ENCODE peak calls at places on chromosomes 2 and 18, in six cellular contexts. N is astrocyte, T is neuronal stem cell, M is endothelial cell of umbilical vein, X is IMR-90, L is GM12878. A is an unnamed sample.

GRCh38 chr2:161796192-161796591 is 172.0 kb downstream of the SLC4A10 start:
- DNase-seq in M (no peak), N (no peak), T (no peak), X (no peak), L (no peak), A (no peak)

GRCh38 chr18:49844903-49845302 is 31.6 kb upstream of the ACAA2 start:
- DNase-seq in N (no peak), T (no peak), L (no peak), X (no peak), M (no peak), A (no peak)

GRCh38 chr2:238644095-238645081 is 203.5 kb upstream of the TWIST2 start:
- DNase-seq in N (peak; percentile 82), X (peak; percentile 86), T (no peak), L (no peak), M (peak; percentile 61), A (peak; percentile 87)

GRCh38 chr2:68994864-68995263 is 18.1 kb upstream of the ANTXR1 start:
- DNase-seq in M (no peak), X (peak; percentile 33), L (no peak), T (no peak), N (peak; percentile 93), A (no peak)

GRCh38 chr2:85017436-85018048 is 46.6 kb downstream of the KCMF1 start:
- DNase-seq in T (no peak), M (peak; percentile 61), L (no peak), N (no peak), X (peak; percentile 36), A (no peak)

GRCh38 chr2:158953926-158954763 is 14.3 kb upstream of the TANC1 start:
- DNase-seq in M (peak; percentile 91), X (peak; percentile 89), L (no peak), N (peak; percentile 91), T (no peak), A (peak; percentile 89)

GRCh38 chr2:98412751-98413445 is 31.8 kb upstream of the INPP4A start:
- DNase-seq in T (peak; percentile 54), M (peak; percentile 87), N (peak; percentile 20), X (peak; percentile 55), L (peak; percentile 54), A (peak; percentile 76)

GRCh38 chr2:177772529-177772928 is 300.0 kb downstream of the PDE11A start:
- DNase-seq in N (peak; percentile 13), M (peak; percentile 60), L (no peak), T (no peak), X (peak; percentile 30), A (no peak)

GRCh38 chr2:232230557-232230956 is 148.0 kb upstream of the ALPP start:
- DNase-seq in T (peak; percentile 15), L (no peak), X (peak; percentile 17), N (no peak), M (no peak), A (no peak)

GRCh38 chr2:30666307-30666874 is 140.9 kb downstream of the CAPN13 start:
- DNase-seq in M (peak; percentile 57), X (peak; percentile 99), N (peak; percentile 97), L (peak; percentile 32), T (no peak), A (peak; percentile 62)

GRCh38 chr2:38214209-38214717 is 138.3 kb upstream of the CYP1B1 start:
- DNase-seq in T (peak; percentile 14), N (no peak), X (no peak), M (no peak), L (no peak), A (peak; percentile 8)

GRCh38 chr2:219253753-219254589 is at the start of gene TUBA4A:
- DNase-seq in N (peak; percentile 18), M (peak; percentile 67), L (no peak), X (peak; percentile 37), T (peak; percentile 39), A (peak; percentile 97)

GRCh38 chr2:152611458-152612231 is 105.6 kb downstream of the PRPF40A start:
- DNase-seq in T (no peak), L (peak; percentile 64), X (peak; percentile 80), M (peak; percentile 56), N (peak; percentile 69), A (no peak)

GRCh38 chr2:201964631-201965206 is 68.9 kb upstream of the FZD7 start:
- DNase-seq in X (no peak), N (peak; percentile 45), M (no peak), L (no peak), T (no peak), A (no peak)

GRCh38 chr2:47007826-47008225 is 92.2 kb upstream of the MCFD2 start:
- DNase-seq in M (no peak), N (no peak), L (no peak), X (no peak), T (no peak), A (peak; percentile 23)

GRCh38 chr2:15189236-15189635 is 371.9 kb downstream of the NBAS start:
- DNase-seq in X (peak; percentile 26), L (no peak), M (no peak), T (no peak), N (no peak), A (peak; percentile 86)

GRCh38 chr18:80157708-80158343 is 48.8 kb downstream of the ADNP2 start:
- DNase-seq in N (peak; percentile 29), L (peak; percentile 27), X (peak; percentile 74), T (peak; percentile 63), M (peak; percentile 70), A (peak; percentile 87)

GRCh38 chr18:2997846-2998599 is 14.9 kb downstream of the LPIN2 start:
- DNase-seq in L (no peak), T (no peak), X (no peak), N (peak; percentile 25), M (no peak), A (peak; percentile 78)

GRCh38 chr2:15939556-15939853 is 845 bp upstream of the MYCN start:
- DNase-seq in N (no peak), M (no peak), L (no peak), T (no peak), X (no peak), A (peak; percentile 93)

GRCh38 chr18:54075681-54076080 is 148.8 kb downstream of the MBD2 start:
- DNase-seq in N (no peak), X (no peak), M (no peak), L (no peak), T (no peak), A (no peak)

GRCh38 chr2:1823187-1824169 is 79.2 kb upstream of the PXDN start:
- DNase-seq in L (no peak), M (no peak), X (no peak), T (no peak), N (no peak), A (peak; percentile 81)

GRCh38 chr2:54615832-54616534 is 107.5 kb upstream of the EML6 start:
- DNase-seq in T (no peak), M (no peak), N (no peak), X (no peak), L (no peak), A (no peak)

GRCh38 chr2:54613794-54614257 is 109.6 kb upstream of the EML6 start:
- DNase-seq in T (no peak), N (peak; percentile 83), L (no peak), M (peak; percentile 94), X (peak; percentile 84), A (no peak)

GRCh38 chr2:54614815-54615214 is 108.6 kb upstream of the EML6 start:
- DNase-seq in X (no peak), T (no peak), N (no peak), L (no peak), M (no peak), A (no peak)

GRCh38 chr2:54611830-54612545 is 111.5 kb upstream of the EML6 start:
- DNase-seq in X (no peak), N (no peak), T (no peak), M (no peak), L (no peak), A (no peak)

DNA sequence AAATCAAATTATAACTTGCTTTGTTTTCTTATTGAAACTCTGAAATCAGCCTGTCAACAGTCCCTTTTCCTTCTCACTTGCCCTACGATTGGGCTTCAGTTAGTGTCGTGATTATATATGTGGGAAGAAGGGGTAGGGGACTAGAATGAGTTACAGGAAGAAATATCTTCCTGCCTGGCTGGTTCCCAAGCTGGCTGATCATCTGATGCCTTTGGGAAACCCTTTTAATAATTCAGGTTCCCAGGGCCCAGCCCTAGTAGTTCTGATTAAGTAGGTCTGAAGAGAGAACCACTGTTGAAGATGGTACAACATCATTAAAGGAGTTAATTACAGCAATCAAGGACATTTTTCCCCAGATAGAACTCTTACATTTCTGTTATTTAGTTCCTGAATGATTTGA is 110.1 kb upstream of the EML6 start:
- DNase-seq in T (no peak), X (peak; percentile 21), L (no peak), M (peak; percentile 88), N (no peak), A (no peak)
- H3K4me2 ChIP-seq in T (no peak overlapping the region), X (no peak overlapping the region), L (no peak overlapping the region), M (peak overlapping the region; percentile 74), N (peak overlapping the region; percentile 65), A (peak overlapping the region; percentile 38)

DNA sequence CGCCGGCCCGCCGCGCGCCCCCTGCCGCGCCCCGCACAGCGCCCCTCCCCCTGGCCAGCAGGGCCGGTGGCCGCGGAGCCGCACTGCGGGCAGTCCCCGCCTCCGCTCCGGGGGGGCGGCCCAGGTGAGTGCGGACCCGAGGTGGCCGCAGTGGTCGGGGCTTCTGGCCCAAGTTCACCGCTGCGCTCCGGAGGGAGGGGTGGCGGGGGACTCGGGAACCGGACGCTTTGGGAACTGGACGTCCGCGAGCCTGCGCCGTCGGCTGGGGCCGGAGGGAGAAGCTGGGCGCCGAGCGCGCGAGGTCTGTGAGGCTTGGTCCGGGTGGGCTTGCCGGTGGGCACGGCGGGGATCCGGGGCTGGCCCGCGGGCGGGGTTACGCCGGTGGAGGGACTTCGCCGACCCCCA is 587 bp upstream of the LDLRAD4 start:
- DNase-seq in T (no peak), N (no peak), L (no peak), X (no peak), M (peak; percentile 15), A (no peak)
- H3K4me1 ChIP-seq in T (peaks cover 16% of the 10 kb centered on the region), N (peaks cover 31% of the 10 kb centered on the region), L (no peaks in the 10 kb centered on the region), X (peaks cover 2% of the 10 kb centered on the region), M (peaks cover 6% of the 10 kb centered on the region), A (no peaks in the 10 kb centered on the region)

GRCh38 chr18:8958660-8959059 is 143.8 kb upstream of the NDUFV2 start:
- DNase-seq in N (no peak), T (no peak), M (no peak), L (no peak), X (no peak), A (no peak)
- H3K4me2 ChIP-seq in N (no peak overlapping the region), T (no peak overlapping the region), M (no peak overlapping the region), L (no peak overlapping the region), X (no peak overlapping the region), A (no peak overlapping the region)

GRCh38 chr18:7754258-7754657 is 187.1 kb downstream of the PTPRM start:
- DNase-seq in N (no peak), M (no peak), L (no peak), X (peak; percentile 34), T (no peak), A (peak; percentile 48)

GRCh38 chr18:7754725-7755181 is 187.6 kb downstream of the PTPRM start:
- DNase-seq in M (no peak), L (no peak), T (peak; percentile 12), X (peak; percentile 17), N (no peak), A (no peak)

GRCh38 chr18:7758764-7759163 is 191.6 kb downstream of the PTPRM start:
- DNase-seq in X (no peak), T (no peak), N (no peak), L (no peak), M (no peak), A (no peak)

GRCh38 chr18:7755753-7756475 is 188.8 kb downstream of the PTPRM start:
- DNase-seq in X (peak; percentile 31), M (peak; percentile 62), N (no peak), L (no peak), T (no peak), A (no peak)

DNA sequence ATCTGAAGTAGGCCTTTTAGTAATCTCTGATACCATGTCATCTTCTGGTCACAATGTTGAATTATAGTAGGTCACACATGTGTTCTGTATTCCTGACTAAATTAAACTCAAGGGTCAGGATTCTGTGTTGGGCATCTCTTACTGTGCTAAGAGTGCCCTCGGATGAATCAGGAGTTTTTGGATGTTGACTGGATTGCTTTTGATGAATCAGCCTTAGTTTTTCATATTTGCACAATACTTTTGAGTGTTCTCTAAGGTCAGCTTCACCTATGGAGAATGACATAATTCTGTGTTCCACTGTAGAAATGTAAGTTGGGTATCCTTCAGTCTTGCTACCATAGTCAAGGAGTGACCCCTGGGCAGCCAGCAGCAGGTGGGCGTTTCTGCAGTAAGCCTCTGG is 190.1 kb downstream of the PTPRM start:
- DNase-seq in L (no peak), X (peak; percentile 5), N (no peak), M (no peak), T (no peak), A (no peak)
- H3K4me1 ChIP-seq in L (no peaks in the 10 kb centered on the region), X (peaks cover 9% of the 10 kb centered on the region), N (peaks cover 15% of the 10 kb centered on the region), M (peaks cover 23% of the 10 kb centered on the region), T (peaks cover 4% of the 10 kb centered on the region), A (peaks cover 32% of the 10 kb centered on the region)